ENCODE peak calls at places on chromosomes 1 and 21, in ten cellular contexts. Z is cerebellar nuclear complex; W is cardiac fibroblast; T is naive thymus-derived CD8-positive, alpha-beta T cell; D is activated naive CD8-positive, alpha-beta T cell treated with anti-CD3 and anti-CD28 coated beads, Interleukin-2, amount 50 U/mL, for 24 hours; C is activated CD4-positive, alpha-beta T cell treated with anti-CD3 and anti-CD28 coated beads for 48 hours; M is activated CD8-positive, alpha-beta memory T cell treated with anti-CD3 and anti-CD28 coated beads, Interleukin-2, amount 50 U/mL, for 4 hours; X is NCI-H2107; Y is NCI-H69; A is ACHN. S is an unnamed sample.

GRCh38 chr1:184110253-184111204 is 59.0 kb downstream of the TSEN15 start:
- DNase-seq in T (no peak), M (no peak), C (no peak), X (no peak), Z (no peak), A (no peak), W (no peak), Y (peak), D (peak), S (no peak)

GRCh38 chr1:178530037-178530402 is 17.1 kb downstream of the TEX35 start:
- DNase-seq in X (no peak), Z (no peak), A (peak), M (no peak), Y (peak), W (peak), T (no peak), C (no peak), D (no peak), S (peak)

GRCh38 chr1:228457396-228458176 is 29.6 kb upstream of the RNF187 start:
- DNase-seq in X (peak), D (peak), C (peak), Z (peak), W (peak), T (peak), A (peak), Y (peak), M (peak), S (peak)

GRCh38 chr1:200372095-200372884 is 37.5 kb downstream of the ZNF281 start:
- DNase-seq in Z (no peak), X (no peak), Y (no peak), A (peak), T (no peak), W (peak), M (no peak), D (no peak), C (no peak), S (no peak)

GRCh38 chr1:116377564-116378529 is 4.8 kb downstream of the ATP1A1 start:
- DNase-seq in C (peak), W (peak), T (peak), A (peak), X (no peak), D (peak), Z (peak), Y (peak), M (no peak), S (peak)

GRCh38 chr1:201408176-201408814 is 9.2 kb upstream of the LAD1 start:
- DNase-seq in Y (peak), M (peak), T (peak), A (peak), Z (no peak), X (peak), C (peak), W (peak), D (peak), S (peak)

GRCh38 chr1:163205513-163205912 is 2.8 kb upstream of the RGS5 start:
- DNase-seq in C (no peak), W (peak), X (no peak), T (no peak), Y (no peak), M (no peak), A (no peak), Z (no peak), D (no peak), S (no peak)

GRCh38 chr1:46451948-46452930 is 37.4 kb upstream of the DMBX1 start:
- DNase-seq in D (no peak), W (no peak), Z (no peak), A (no peak), C (no peak), M (no peak), T (no peak), Y (peak), X (no peak), S (no peak)

GRCh38 chr1:75712306-75712705 is 12.2 kb upstream of the ACADM start:
- DNase-seq in X (no peak), T (no peak), M (no peak), D (no peak), W (no peak), Z (no peak), A (no peak), Y (no peak), C (no peak), S (no peak)

GRCh38 chr1:93427656-93428055 is 20.3 kb upstream of the FNBP1L start:
- DNase-seq in C (no peak), M (no peak), Z (no peak), W (no peak), A (no peak), Y (no peak), T (no peak), X (no peak), D (no peak), S (no peak)

GRCh38 chr1:228272831-228273571 is 65.2 kb downstream of the OBSCN start:
- DNase-seq in T (no peak), W (no peak), Y (no peak), Z (no peak), X (no peak), M (no peak), A (no peak), C (no peak), D (no peak), S (no peak)

GRCh38 chr1:34776911-34777310 is 4.1 kb upstream of the GJB3 start:
- DNase-seq in D (no peak), C (no peak), T (no peak), Y (no peak), W (no peak), Z (no peak), X (no peak), M (no peak), A (no peak), S (no peak)

GRCh38 chr1:116722016-116722838 is 32.0 kb upstream of the CD2 start:
- DNase-seq in W (no peak), Z (no peak), C (no peak), Y (peak), T (no peak), A (no peak), M (no peak), X (no peak), D (no peak), S (no peak)

GRCh38 chr21:29206445-29206844 is 76.0 kb downstream of the MAP3K7CL start:
- DNase-seq in M (no peak), W (no peak), Y (no peak), D (no peak), X (no peak), A (no peak), C (no peak), T (no peak), Z (no peak), S (peak)

GRCh38 chr1:61427516-61427915 is 297.4 kb downstream of the TM2D1 start:
- DNase-seq in A (no peak), W (no peak), D (no peak), X (no peak), Y (peak), C (no peak), M (no peak), T (no peak), Z (no peak), S (no peak)

GRCh38 chr1:201206152-201206551 is 15.5 kb downstream of the IGFN1 start:
- DNase-seq in C (no peak), X (peak), A (no peak), D (no peak), T (no peak), M (no peak), Y (no peak), W (no peak), Z (no peak), S (no peak)

GRCh38 chr1:187051618-187052232 is 223.0 kb downstream of the PLA2G4A start:
- DNase-seq in A (peak), X (no peak), T (peak), W (peak), M (no peak), C (no peak), D (peak), Y (peak), Z (no peak), S (peak)

GRCh38 chr1:220843481-220844011 is 35.7 kb upstream of the HLX start:
- DNase-seq in Z (no peak), M (no peak), W (peak), T (no peak), A (no peak), Y (no peak), X (no peak), D (no peak), C (no peak), S (no peak)

GRCh38 chr1:164602142-164602429 is 43.1 kb downstream of the PBX1 start:
- DNase-seq in Z (no peak), M (no peak), A (peak), T (no peak), X (no peak), C (no peak), D (no peak), Y (peak), W (no peak), S (no peak)

GRCh38 chr21:35593000-35593502 is 467.3 kb downstream of the SETD4 start:
- DNase-seq in Y (no peak), D (no peak), X (no peak), A (no peak), T (no peak), C (no peak), M (no peak), Z (no peak), W (peak), S (no peak)

GRCh38 chr1:211736351-211736915 is 61.0 kb upstream of the NEK2 start:
- DNase-seq in W (peak), C (no peak), X (no peak), Y (peak), Z (no peak), D (no peak), T (no peak), A (no peak), M (no peak), S (no peak)

GRCh38 chr21:43829575-43830119 is 35.4 kb upstream of the AGPAT3 start:
- DNase-seq in A (no peak), C (no peak), D (no peak), M (no peak), X (no peak), Z (no peak), Y (peak), T (no peak), W (no peak), S (peak)

GRCh38 chr1:28066393-28067154 is 21.8 kb downstream of the EYA3 start:
- DNase-seq in Z (no peak), W (no peak), Y (no peak), X (no peak), A (no peak), M (no peak), T (no peak), D (no peak), C (no peak), S (no peak)

GRCh38 chr1:55214214-55214902 is 806 bp downstream of the USP24 start:
- DNase-seq in X (no peak), T (peak), W (peak), Y (peak), C (peak), A (peak), M (peak), D (peak), Z (no peak), S (peak)

GRCh38 chr1:205075642-205076155 is 8.6 kb downstream of the TMEM81 start:
- DNase-seq in Y (no peak), W (no peak), Z (no peak), D (no peak), X (no peak), A (no peak), M (no peak), T (no peak), C (no peak), S (no peak)

GRCh38 chr1:43774359-43774758 is 67.0 kb downstream of the ST3GAL3 start:
- DNase-seq in X (no peak), Z (no peak), T (no peak), A (peak), M (no peak), W (peak), C (no peak), Y (no peak), D (no peak), S (no peak)

GRCh38 chr1:164051791-164052190 is 507.2 kb upstream of the PBX1 start:
- DNase-seq in A (no peak), M (no peak), W (no peak), T (no peak), X (no peak), D (no peak), Y (no peak), C (no peak), Z (no peak), S (no peak)

GRCh38 chr1:31476891-31477846 is 64.2 kb downstream of the SERINC2 start:
- DNase-seq in T (no peak), A (no peak), D (no peak), Y (peak), X (peak), W (no peak), C (no peak), M (no peak), Z (no peak), S (peak)

GRCh38 chr1:82366694-82367093 is 566.0 kb downstream of the ADGRL2 start:
- DNase-seq in T (no peak), C (no peak), Z (no peak), M (no peak), W (no peak), D (no peak), Y (no peak), A (no peak), X (no peak), S (no peak)

GRCh38 chr1:212916395-212917133 is 33.8 kb upstream of the VASH2 start:
- DNase-seq in Z (no peak), W (peak), T (no peak), Y (peak), M (no peak), X (no peak), A (no peak), D (peak), C (peak), S (no peak)

GRCh38 chr1:19329611-19330010 is 17.5 kb downstream of the SLC66A1 start:
- DNase-seq in Y (no peak), Z (no peak), M (no peak), A (no peak), C (no peak), X (no peak), T (no peak), W (no peak), D (no peak), S (no peak)

GRCh38 chr1:12544992-12545391 is 73.0 kb downstream of the DHRS3 start:
- DNase-seq in Y (no peak), Z (no peak), C (no peak), D (peak), X (no peak), W (no peak), A (no peak), T (no peak), M (peak), S (no peak)

GRCh38 chr21:41715649-41716321 is 51.1 kb downstream of the RIPK4 start:
- DNase-seq in M (no peak), D (no peak), A (no peak), C (no peak), Z (no peak), X (no peak), T (no peak), Y (peak), W (no peak), S (peak)

GRCh38 chr1:15322648-15323350 is 75.8 kb downstream of the FHAD1 start:
- DNase-seq in A (no peak), X (no peak), M (no peak), W (no peak), T (no peak), Y (no peak), C (peak), Z (no peak), D (no peak), S (peak)

GRCh38 chr1:36484099-36484498 is 1.4 kb upstream of the CSF3R start:
- DNase-seq in T (no peak), X (no peak), C (no peak), M (no peak), Z (no peak), A (no peak), W (no peak), D (no peak), Y (no peak), S (no peak)

GRCh38 chr1:228379666-228380065 is 27.0 kb downstream of the TRIM11 start:
- DNase-seq in D (no peak), Y (no peak), Z (no peak), A (no peak), X (no peak), W (no peak), T (no peak), C (no peak), M (no peak), S (no peak)

GRCh38 chr1:193660428-193660827 is 474.0 kb upstream of the B3GALT2 start:
- DNase-seq in M (no peak), T (no peak), X (no peak), A (no peak), C (no peak), Y (no peak), D (no peak), W (no peak), Z (no peak), S (no peak)

GRCh38 chr1:67307251-67308060 is at the start of gene IL12RB2:
- DNase-seq in W (no peak), D (peak), X (no peak), Y (peak), A (no peak), Z (no peak), C (peak), T (peak), M (peak), S (peak)